ENCODE peak calls at places on chromosomes 16 and 17, in six cellular contexts. One of them, this sample, is unnamed.

GRCh38 chr17:48251950-48252349 is 144.4 kb downstream of the SNX11 start:
- DNase-seq in progenitor cell of endocrine pancreas: no peak
- DNase-seq in Calu3: no peak
- DNase-seq in adrenal gland: no peak
- DNase-seq in thoracic aorta: no peak
- DNase-seq in AG04450: no peak
- DNase-seq in this sample: no peak

GRCh38 chr17:39816272-39816671 is 47.8 kb downstream of the IKZF3 start:
- DNase-seq in progenitor cell of endocrine pancreas: no peak
- DNase-seq in Calu3: no peak
- DNase-seq in adrenal gland: no peak
- DNase-seq in thoracic aorta: no peak
- DNase-seq in AG04450: no peak
- DNase-seq in this sample: no peak

GRCh38 chr17:60095830-60096229 is 17.1 kb upstream of the HEATR6 start:
- DNase-seq in progenitor cell of endocrine pancreas: no peak
- DNase-seq in Calu3: no peak
- DNase-seq in adrenal gland: no peak
- DNase-seq in thoracic aorta: no peak
- DNase-seq in AG04450: no peak
- DNase-seq in this sample: no peak

GRCh38 chr17:5365831-5366230 is 53.6 kb downstream of the NUP88 start:
- DNase-seq in progenitor cell of endocrine pancreas: no peak
- DNase-seq in Calu3: no peak
- DNase-seq in adrenal gland: no peak
- DNase-seq in thoracic aorta: no peak
- DNase-seq in AG04450: no peak
- DNase-seq in this sample: no peak

GRCh38 chr17:52885882-52886281 is 727.4 kb upstream of the CA10 start:
- DNase-seq in progenitor cell of endocrine pancreas: no peak
- DNase-seq in Calu3: no peak
- DNase-seq in adrenal gland: no peak
- DNase-seq in thoracic aorta: no peak
- DNase-seq in AG04450: no peak
- DNase-seq in this sample: no peak

GRCh38 chr17:59803377-59803757 is 89.4 kb downstream of the TUBD1 start:
- DNase-seq in progenitor cell of endocrine pancreas: no peak
- DNase-seq in Calu3: no peak
- DNase-seq in adrenal gland: no peak
- DNase-seq in thoracic aorta: no peak
- DNase-seq in AG04450: no peak
- DNase-seq in this sample: no peak

GRCh38 chr16:21083729-21084268 is 66.8 kb downstream of the DNAH3 start:
- DNase-seq in progenitor cell of endocrine pancreas: peak
- DNase-seq in Calu3: peak
- DNase-seq in adrenal gland: peak
- DNase-seq in thoracic aorta: peak
- DNase-seq in AG04450: no peak
- DNase-seq in this sample: peak

GRCh38 chr16:24217456-24217855 is 38.7 kb upstream of the CACNG3 start:
- DNase-seq in progenitor cell of endocrine pancreas: no peak
- DNase-seq in Calu3: no peak
- DNase-seq in adrenal gland: no peak
- DNase-seq in thoracic aorta: no peak
- DNase-seq in AG04450: no peak
- DNase-seq in this sample: no peak

GRCh38 chr16:86531193-86531550 is 20.8 kb downstream of the FOXF1 start:
- DNase-seq in progenitor cell of endocrine pancreas: no peak
- DNase-seq in Calu3: no peak
- DNase-seq in adrenal gland: peak
- DNase-seq in thoracic aorta: no peak
- DNase-seq in AG04450: no peak
- DNase-seq in this sample: no peak

GRCh38 chr16:57707331-57707730 is 12.7 kb downstream of the DRC7 start:
- DNase-seq in progenitor cell of endocrine pancreas: no peak
- DNase-seq in Calu3: no peak
- DNase-seq in adrenal gland: no peak
- DNase-seq in thoracic aorta: no peak
- DNase-seq in AG04450: no peak
- DNase-seq in this sample: no peak

GRCh38 chr16:81616321-81617020 is 162.6 kb upstream of the PLCG2 start:
- DNase-seq in progenitor cell of endocrine pancreas: no peak
- DNase-seq in Calu3: peak
- DNase-seq in adrenal gland: peak
- DNase-seq in thoracic aorta: no peak
- DNase-seq in AG04450: no peak
- DNase-seq in this sample: no peak

GRCh38 chr17:4241535-4241934 is 22.2 kb downstream of the ANKFY1 start:
- DNase-seq in progenitor cell of endocrine pancreas: no peak
- DNase-seq in Calu3: no peak
- DNase-seq in adrenal gland: no peak
- DNase-seq in thoracic aorta: no peak
- DNase-seq in AG04450: no peak
- DNase-seq in this sample: no peak

GRCh38 chr17:74096456-74096855 is 107.0 kb upstream of the RPL38 start:
- DNase-seq in progenitor cell of endocrine pancreas: no peak
- DNase-seq in Calu3: no peak
- DNase-seq in adrenal gland: no peak
- DNase-seq in thoracic aorta: no peak
- DNase-seq in AG04450: no peak
- DNase-seq in this sample: no peak

DNA sequence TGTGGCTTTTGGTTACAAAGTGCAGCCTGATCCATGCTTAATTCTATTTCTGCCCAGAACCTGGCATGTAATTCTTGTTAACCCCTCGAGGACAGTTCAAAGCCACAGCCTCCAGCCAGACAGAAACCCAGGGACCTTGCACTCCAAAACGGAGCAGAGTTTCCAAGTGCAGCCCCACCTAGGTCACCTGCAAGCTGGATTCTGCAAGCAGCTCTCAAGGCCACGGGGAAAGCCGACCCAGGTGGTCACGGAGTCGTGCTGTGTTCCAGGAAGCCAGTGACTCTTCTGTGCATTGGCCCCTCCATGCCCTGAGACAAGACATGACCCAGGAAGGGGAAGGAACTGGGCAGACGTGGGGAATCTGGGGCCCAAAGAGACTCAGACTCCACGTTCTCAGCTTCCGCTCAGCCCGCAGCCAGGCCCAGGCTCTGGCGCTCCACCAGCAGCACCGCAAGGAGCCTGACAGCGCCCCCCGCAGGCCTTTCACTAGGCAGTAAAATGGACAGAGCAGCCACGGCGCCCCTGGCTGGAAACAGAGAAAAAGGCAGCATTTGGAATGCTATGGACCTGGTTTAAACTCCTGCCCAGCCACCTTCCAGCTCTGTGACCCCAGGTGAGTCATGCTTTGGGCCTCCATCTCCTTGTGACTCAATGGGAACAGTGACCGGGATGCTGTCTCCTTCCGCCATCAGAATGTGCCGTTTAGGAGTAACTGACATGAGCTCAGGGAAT is 27.3 kb upstream of the GSG1L start:
- DNase-seq in progenitor cell of endocrine pancreas: no peak
- DNase-seq in Calu3: no peak
- DNase-seq in adrenal gland: peak
- DNase-seq in thoracic aorta: no peak
- DNase-seq in AG04450: no peak
- DNase-seq in this sample: no peak
- TF ChIP-seq CTCF in progenitor cell of endocrine pancreas: peak
- TF ChIP-seq CTCF in Calu3: peak
- TF ChIP-seq CTCF in adrenal gland: no peak
- TF ChIP-seq CTCF in thoracic aorta: no peak
- TF ChIP-seq CTCF in AG04450: peak
- TF ChIP-seq CTCF in this sample: peak

GRCh38 chr17:69067274-69068047 is 6.7 kb upstream of the ABCA9 start:
- DNase-seq in progenitor cell of endocrine pancreas: no peak
- DNase-seq in Calu3: no peak
- DNase-seq in adrenal gland: no peak
- DNase-seq in thoracic aorta: no peak
- DNase-seq in AG04450: no peak
- DNase-seq in this sample: no peak
- TF ChIP-seq CTCF in progenitor cell of endocrine pancreas: no peak
- TF ChIP-seq CTCF in Calu3: no peak
- TF ChIP-seq CTCF in adrenal gland: no peak
- TF ChIP-seq CTCF in thoracic aorta: no peak
- TF ChIP-seq CTCF in AG04450: peak
- TF ChIP-seq CTCF in this sample: no peak

GRCh38 chr16:78504391-78504945 is 405.0 kb downstream of the WWOX start:
- DNase-seq in progenitor cell of endocrine pancreas: no peak
- DNase-seq in Calu3: no peak
- DNase-seq in adrenal gland: no peak
- DNase-seq in thoracic aorta: no peak
- DNase-seq in AG04450: no peak
- DNase-seq in this sample: no peak

GRCh38 chr16:78503501-78504110 is 404.2 kb downstream of the WWOX start:
- DNase-seq in progenitor cell of endocrine pancreas: peak
- DNase-seq in Calu3: peak
- DNase-seq in adrenal gland: peak
- DNase-seq in thoracic aorta: peak
- DNase-seq in AG04450: no peak
- DNase-seq in this sample: peak

GRCh38 chr16:78507576-78507975 is 408.1 kb downstream of the WWOX start:
- DNase-seq in progenitor cell of endocrine pancreas: no peak
- DNase-seq in Calu3: no peak
- DNase-seq in adrenal gland: no peak
- DNase-seq in thoracic aorta: no peak
- DNase-seq in AG04450: no peak
- DNase-seq in this sample: no peak

GRCh38 chr16:78506372-78507193 is 407.1 kb downstream of the WWOX start:
- DNase-seq in progenitor cell of endocrine pancreas: no peak
- DNase-seq in Calu3: no peak
- DNase-seq in adrenal gland: no peak
- DNase-seq in thoracic aorta: no peak
- DNase-seq in AG04450: no peak
- DNase-seq in this sample: no peak

DNA sequence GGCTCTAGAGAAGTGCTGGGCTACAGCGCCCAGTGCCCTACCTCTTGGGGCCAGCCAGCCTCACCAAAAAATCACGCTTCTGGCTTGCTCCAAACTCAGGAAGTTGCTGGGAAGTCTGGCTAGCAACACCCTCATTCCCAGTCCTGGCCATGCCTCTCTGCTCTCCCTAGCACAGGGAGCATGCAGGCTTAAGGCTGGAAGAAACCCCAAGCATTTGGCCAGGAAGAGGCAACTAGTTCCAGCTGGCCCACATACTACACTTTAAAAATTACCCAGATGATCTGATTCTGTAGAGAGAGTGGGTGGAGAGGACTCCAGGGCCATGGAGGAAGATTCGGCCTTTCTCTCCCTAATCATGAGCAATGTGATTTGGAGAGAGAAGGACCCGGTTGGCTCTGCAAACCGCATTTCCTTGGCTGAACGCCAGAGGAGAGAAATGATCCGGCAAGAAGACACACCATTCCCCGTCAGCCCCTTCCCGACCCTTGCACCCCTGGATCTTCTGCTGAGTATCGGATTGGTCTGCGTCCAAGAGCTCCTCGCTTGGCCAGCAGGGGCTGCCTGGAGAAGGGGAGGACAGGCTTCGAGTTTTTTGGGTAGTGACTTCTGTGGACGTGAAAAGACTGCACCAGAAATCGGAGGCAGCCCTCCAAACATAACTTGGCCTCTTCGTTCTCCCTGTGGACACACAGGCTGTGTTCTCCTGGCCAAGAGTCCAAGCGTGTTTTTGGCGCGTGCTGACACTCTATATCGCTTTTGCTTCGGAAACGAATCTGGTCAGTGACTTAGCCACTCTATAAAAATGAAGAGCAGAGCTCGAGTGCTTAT is 406.3 kb downstream of the WWOX start:
- DNase-seq in progenitor cell of endocrine pancreas: no peak
- DNase-seq in Calu3: no peak
- DNase-seq in adrenal gland: peak
- DNase-seq in thoracic aorta: peak
- DNase-seq in AG04450: no peak
- DNase-seq in this sample: no peak
- TF ChIP-seq CTCF in progenitor cell of endocrine pancreas: no peak
- TF ChIP-seq CTCF in Calu3: no peak
- TF ChIP-seq CTCF in adrenal gland: no peak
- TF ChIP-seq CTCF in thoracic aorta: peak
- TF ChIP-seq CTCF in AG04450: no peak
- TF ChIP-seq CTCF in this sample: no peak

GRCh38 chr17:14779236-14779635 is 478.4 kb downstream of the HS3ST3B1 start:
- DNase-seq in progenitor cell of endocrine pancreas: no peak
- DNase-seq in Calu3: no peak
- DNase-seq in adrenal gland: no peak
- DNase-seq in thoracic aorta: no peak
- DNase-seq in AG04450: no peak
- DNase-seq in this sample: no peak

GRCh38 chr17:14780116-14780515 is 479.2 kb downstream of the HS3ST3B1 start:
- DNase-seq in progenitor cell of endocrine pancreas: no peak
- DNase-seq in Calu3: no peak
- DNase-seq in adrenal gland: no peak
- DNase-seq in thoracic aorta: no peak
- DNase-seq in AG04450: no peak
- DNase-seq in this sample: peak

GRCh38 chr17:14790518-14790917 is 474.6 kb downstream of the PMP22 start:
- DNase-seq in progenitor cell of endocrine pancreas: no peak
- DNase-seq in Calu3: no peak
- DNase-seq in adrenal gland: no peak
- DNase-seq in thoracic aorta: no peak
- DNase-seq in AG04450: peak
- DNase-seq in this sample: no peak

GRCh38 chr17:14781123-14781522 is 480.2 kb downstream of the HS3ST3B1 start:
- DNase-seq in progenitor cell of endocrine pancreas: no peak
- DNase-seq in Calu3: no peak
- DNase-seq in adrenal gland: no peak
- DNase-seq in thoracic aorta: no peak
- DNase-seq in AG04450: no peak
- DNase-seq in this sample: no peak

DNA sequence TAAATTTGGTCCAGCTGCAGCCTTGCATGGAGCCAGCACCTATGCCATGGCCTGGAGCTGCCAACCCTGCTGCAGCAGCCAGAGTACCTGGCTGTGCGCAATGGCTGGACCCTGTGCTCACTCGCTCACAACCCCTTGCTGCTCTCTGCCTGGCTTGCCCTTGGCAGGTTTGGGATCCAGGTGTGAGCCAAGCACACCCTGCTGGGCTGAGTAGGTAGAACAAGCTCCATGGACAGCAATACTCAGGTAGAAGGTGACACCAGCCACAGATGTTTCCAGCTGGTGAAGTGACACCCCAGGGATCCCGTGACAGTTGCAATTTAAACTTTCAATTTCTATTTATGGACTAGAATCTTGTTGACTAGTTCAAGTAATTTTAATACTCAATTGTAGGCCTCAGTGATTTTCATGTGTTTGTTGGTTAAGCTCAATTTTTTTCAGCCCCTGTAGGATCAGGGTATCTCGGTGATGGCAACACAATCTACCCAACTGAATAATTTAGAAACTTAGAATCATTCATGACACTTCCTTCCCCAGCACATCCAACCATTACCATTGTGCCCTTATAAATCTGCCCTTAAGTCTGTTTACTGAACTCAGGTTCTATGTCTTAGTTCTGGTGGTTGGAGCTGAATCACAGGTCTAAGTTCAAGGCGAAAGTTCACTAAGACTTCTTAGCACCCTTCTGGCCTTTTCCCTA is 480.0 kb downstream of the PMP22 start:
- DNase-seq in progenitor cell of endocrine pancreas: no peak
- DNase-seq in Calu3: peak
- DNase-seq in adrenal gland: no peak
- DNase-seq in thoracic aorta: no peak
- DNase-seq in AG04450: no peak
- DNase-seq in this sample: no peak
- TF ChIP-seq CTCF in progenitor cell of endocrine pancreas: peak
- TF ChIP-seq CTCF in Calu3: no peak
- TF ChIP-seq CTCF in adrenal gland: no peak
- TF ChIP-seq CTCF in thoracic aorta: no peak
- TF ChIP-seq CTCF in AG04450: no peak
- TF ChIP-seq CTCF in this sample: no peak